ENCODE peak calls at places on chromosomes 5 and 9, in six cellular contexts. V is CD8-positive, alpha-beta T cell; O is kidney; Q is activated CD8-positive, alpha-beta T cell treated with anti-CD3 and anti-CD28 coated beads for 36 hours; Y is K562; J is nephron progenitor cell. I is an unnamed sample.
A peak's percentile ranks its signal among the peaks of the same experiment; 100 is the strongest.

GRCh38 chr9:133604214-133604613 is 5.0 kb downstream of the FAM163B start:
- DNase-seq in Y (no peak), O (peak; percentile 36), V (peak; percentile 43), Q (peak; percentile 75), J (no peak), I (no peak)

GRCh38 chr9:121736147-121736721 is 84.8 kb downstream of the DAB2IP start:
- DNase-seq in Q (no peak), Y (peak; percentile 62), J (peak; percentile 78), V (no peak), O (peak; percentile 96), I (peak; percentile 52)

GRCh38 chr5:129972774-129973173 is 68.5 kb downstream of the CHSY3 start:
- DNase-seq in Y (no peak), Q (no peak), J (no peak), V (no peak), O (no peak), I (no peak)

GRCh38 chr9:107155244-107155817 is 127.7 kb upstream of the RAD23B start:
- DNase-seq in Q (no peak), O (no peak), J (no peak), V (no peak), Y (no peak), I (no peak)

GRCh38 chr9:90848866-90849265 is 47.2 kb downstream of the SYK start:
- DNase-seq in V (no peak), Y (no peak), O (no peak), J (no peak), Q (no peak), I (no peak)

GRCh38 chr9:110340306-110340705 is 2.6 kb upstream of the TXNDC8 start:
- DNase-seq in O (no peak), J (no peak), V (no peak), Q (no peak), Y (no peak), I (peak; percentile 4)

GRCh38 chr5:94776167-94776566 is 157.7 kb downstream of the SLF1 start:
- DNase-seq in O (no peak), Y (no peak), Q (no peak), V (no peak), J (no peak), I (no peak)

GRCh38 chr5:103120607-103121200 is 603 bp downstream of the PPIP5K2 start:
- DNase-seq in V (no peak), O (no peak), Y (peak; percentile 14), Q (peak; percentile 27), J (peak; percentile 10), I (no peak)

GRCh38 chr5:6439588-6440550 is 8.8 kb upstream of the UBE2QL1 start:
- DNase-seq in O (no peak), Q (no peak), V (no peak), J (no peak), Y (no peak), I (no peak)

GRCh38 chr9:109918359-109919163 is 138.6 kb downstream of the PALM2AKAP2 start:
- DNase-seq in V (no peak), Y (no peak), Q (peak; percentile 39), O (no peak), J (no peak), I (no peak)

GRCh38 chr5:170144286-170145023 is 38.8 kb downstream of the FOXI1 start:
- DNase-seq in V (no peak), Q (no peak), Y (no peak), O (no peak), J (no peak), I (no peak)

GRCh38 chr5:113330533-113331200 is 104.1 kb downstream of the TSSK1B start:
- DNase-seq in Y (peak; percentile 16), O (no peak), Q (no peak), V (no peak), J (no peak), I (no peak)
- TF ChIP-seq CTCF in Y (peak; percentile 44), O (peak; percentile 49), Q (peak; percentile 61), V (peak; percentile 58), J (peak; percentile 54), I (peak; percentile 36)

DNA sequence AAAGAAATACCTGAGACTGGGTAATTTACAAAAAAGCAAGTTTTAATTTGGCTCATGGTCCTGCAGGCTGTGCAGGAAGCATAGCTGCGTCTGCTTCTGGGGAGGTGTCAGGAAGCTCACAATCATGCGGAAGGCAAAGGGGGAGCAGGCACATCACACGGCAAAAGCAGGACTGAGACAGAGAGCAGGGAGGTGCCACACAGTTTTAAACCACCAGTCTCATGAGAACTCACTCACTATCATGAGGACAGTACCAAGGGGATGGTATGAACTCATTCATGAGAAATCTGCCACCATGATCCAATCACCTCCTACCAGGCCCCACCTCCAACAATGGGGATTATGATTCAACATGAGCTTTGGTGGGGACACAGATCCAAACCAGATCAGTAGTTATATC is 96.2 kb downstream of the OSTF1 start:
- DNase-seq in Y (no peak), O (no peak), J (no peak), Q (peak; percentile 10), V (no peak), I (no peak)
- TF ChIP-seq CTCF in Y (no peak), O (no peak), J (no peak), Q (no peak), V (no peak), I (no peak)

GRCh38 chr5:146078566-146078965 is 26.8 kb downstream of the PLAC8L1 start:
- DNase-seq in Y (no peak), J (no peak), Q (no peak), O (no peak), V (no peak), I (no peak)
- TF ChIP-seq CTCF in Y (no peak), J (no peak), Q (no peak), O (no peak), V (no peak), I (no peak)

DNA sequence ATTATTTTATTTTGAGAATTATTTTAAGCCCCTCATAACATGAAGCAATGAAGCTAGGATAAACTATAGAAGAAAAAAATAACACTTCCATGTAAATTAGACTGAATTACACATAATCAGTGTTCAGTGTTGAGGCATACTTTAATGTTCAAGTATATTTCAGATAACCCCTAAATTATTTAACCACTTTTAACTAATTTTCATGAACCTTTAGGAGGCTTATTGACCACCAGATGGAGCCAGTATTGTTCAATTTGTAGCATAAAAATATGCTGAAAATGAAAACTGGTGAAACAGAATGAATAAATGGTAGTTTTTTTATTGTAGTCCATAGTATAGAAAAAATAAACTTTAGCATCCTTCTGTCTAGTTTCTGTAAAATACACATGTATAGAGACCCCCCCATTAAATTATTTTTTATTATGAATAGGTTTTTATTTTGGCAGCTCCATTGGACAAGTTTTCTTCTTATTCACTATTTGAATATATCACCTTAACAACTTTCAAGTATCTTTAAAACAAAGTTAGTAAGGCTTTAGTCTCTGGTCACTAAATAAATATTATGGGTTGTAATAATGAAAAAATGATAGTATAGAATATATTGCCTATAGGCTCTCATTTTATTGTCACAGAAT is 190.1 kb downstream of the CWC27 start:
- DNase-seq in Y (no peak), O (no peak), V (no peak), J (no peak), Q (no peak), I (no peak)
- TF ChIP-seq CTCF in Y (peak; percentile 63), O (peak; percentile 39), V (peak; percentile 67), J (peak; percentile 29), Q (peak; percentile 51), I (peak; percentile 59)

GRCh38 chr9:126630458-126631237 is 16.9 kb downstream of the LMX1B start:
- DNase-seq in O (no peak), J (peak; percentile 51), Y (no peak), V (no peak), Q (no peak), I (no peak)

GRCh38 chr9:126633881-126634558 is 20.3 kb downstream of the LMX1B start:
- DNase-seq in Q (no peak), J (no peak), V (no peak), Y (no peak), O (no peak), I (no peak)

GRCh38 chr9:126629007-126629674 is 15.4 kb downstream of the LMX1B start:
- DNase-seq in J (no peak), V (no peak), Y (no peak), O (no peak), Q (no peak), I (no peak)

GRCh38 chr9:126628146-126628545 is 14.4 kb downstream of the LMX1B start:
- DNase-seq in J (no peak), Q (no peak), V (no peak), Y (no peak), O (no peak), I (no peak)

GRCh38 chr9:126631254-126631653 is 17.5 kb downstream of the LMX1B start:
- DNase-seq in Q (no peak), O (no peak), V (no peak), J (peak; percentile 41), Y (peak; percentile 37), I (no peak)
- TF ChIP-seq CTCF in Q (no peak), O (no peak), V (no peak), J (no peak), Y (no peak), I (no peak)

DNA sequence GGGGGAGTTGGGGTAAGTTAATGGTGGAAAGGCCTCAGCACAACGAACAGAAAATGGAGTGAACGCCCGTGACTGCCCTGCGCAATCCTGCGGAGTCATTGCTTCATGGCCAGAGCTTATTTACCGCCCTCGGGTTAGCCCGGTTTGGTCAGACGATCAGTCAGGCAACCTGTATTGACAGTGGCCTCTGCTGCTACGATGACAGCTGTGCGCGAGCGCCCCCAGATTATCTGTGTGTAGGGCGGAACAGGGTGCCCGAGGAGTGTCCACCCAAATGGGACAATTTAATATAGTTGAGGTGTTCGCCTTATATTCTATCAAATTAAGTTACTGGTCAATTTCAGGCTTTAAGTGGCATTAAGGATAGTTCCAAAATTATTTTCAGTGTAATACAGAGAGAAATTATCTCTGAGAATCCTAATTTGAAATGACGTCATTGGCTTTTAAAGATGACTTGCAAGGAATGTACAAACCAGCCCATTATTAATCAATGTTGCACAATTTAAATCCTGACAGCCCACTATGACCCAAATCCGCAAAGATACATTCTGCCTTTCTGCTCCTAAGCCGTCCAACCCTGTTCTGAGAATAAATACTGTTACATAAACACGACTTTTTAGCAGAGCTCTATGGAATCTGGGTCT is 879 bp upstream of the UBQLN1 start:
- DNase-seq in Q (peak; percentile 73), O (peak; percentile 89), J (peak; percentile 57), Y (peak; percentile 70), V (peak; percentile 36), I (peak; percentile 40)
- TF ChIP-seq CTCF in Q (no peak), O (no peak), J (no peak), Y (peak; percentile 52), V (no peak), I (no peak)

DNA sequence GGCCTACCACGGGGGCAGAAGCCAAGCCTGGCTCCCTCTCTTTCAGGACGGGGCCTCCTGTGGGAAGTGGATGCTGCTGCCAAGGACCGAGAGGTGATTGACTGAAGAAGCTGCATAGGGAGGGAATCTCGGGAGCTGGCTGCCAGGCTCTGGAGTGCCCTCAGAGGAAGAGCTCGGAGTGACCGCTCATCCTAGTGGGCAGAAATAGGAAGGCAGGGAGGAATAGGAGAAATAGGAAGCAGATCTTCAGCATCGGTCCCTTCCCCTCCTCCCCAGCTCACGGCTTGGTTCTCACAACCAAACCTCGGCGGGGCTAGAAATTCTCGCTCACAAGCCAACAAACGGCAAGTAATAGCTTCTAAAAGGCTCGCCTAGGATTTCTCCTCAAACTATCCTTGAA is 159.9 kb upstream of the RAI14 start:
- DNase-seq in Y (no peak), J (no peak), Q (no peak), O (no peak), V (no peak), I (no peak)
- TF ChIP-seq CTCF in Y (no peak), J (no peak), Q (no peak), O (no peak), V (no peak), I (no peak)

GRCh38 chr9:113934167-113934566 is 58.1 kb downstream of the ZNF618 start:
- DNase-seq in V (no peak), O (no peak), J (no peak), Y (no peak), Q (no peak), I (no peak)
- TF ChIP-seq CTCF in V (no peak), O (no peak), J (no peak), Y (peak; percentile 19), Q (no peak), I (no peak)

I was measured in endothelial cell.